ENCODE peak calls at places on chromosomes 1 and 21, in seven cellular contexts. One of them, this sample, is unnamed.

GRCh38 chr1:244210884-244211558 is 159.9 kb downstream of the ZBTB18 start:
- DNase-seq in DMS153: no peak
- DNase-seq in CD4-positive, CD25-positive, alpha-beta regulatory T cell: no peak
- DNase-seq in amygdala: no peak
- DNase-seq in GM12891: no peak
- DNase-seq in hepatic stellate cell: no peak
- DNase-seq in endothelial cell of umbilical vein: no peak
- DNase-seq in this sample: no peak

GRCh38 chr21:17796037-17796403 is 23.1 kb downstream of the C21orf91 start:
- DNase-seq in DMS153: no peak
- DNase-seq in CD4-positive, CD25-positive, alpha-beta regulatory T cell: no peak
- DNase-seq in amygdala: no peak
- DNase-seq in GM12891: no peak
- DNase-seq in hepatic stellate cell: no peak
- DNase-seq in endothelial cell of umbilical vein: no peak
- DNase-seq in this sample: no peak

GRCh38 chr1:19762175-19762779 is 37.4 kb downstream of the TMCO4 start:
- DNase-seq in DMS153: no peak
- DNase-seq in CD4-positive, CD25-positive, alpha-beta regulatory T cell: no peak
- DNase-seq in amygdala: no peak
- DNase-seq in GM12891: peak; percentile 50
- DNase-seq in hepatic stellate cell: peak; percentile 72
- DNase-seq in endothelial cell of umbilical vein: peak; percentile 50
- DNase-seq in this sample: peak; percentile 21

GRCh38 chr1:234619794-234620247 is 9.8 kb upstream of the IRF2BP2 start:
- DNase-seq in DMS153: peak; percentile 72
- DNase-seq in CD4-positive, CD25-positive, alpha-beta regulatory T cell: no peak
- DNase-seq in amygdala: no peak
- DNase-seq in GM12891: no peak
- DNase-seq in hepatic stellate cell: no peak
- DNase-seq in endothelial cell of umbilical vein: no peak
- DNase-seq in this sample: peak; percentile 94

GRCh38 chr1:77370588-77371306 is 88.9 kb downstream of the AK5 start:
- DNase-seq in DMS153: no peak
- DNase-seq in CD4-positive, CD25-positive, alpha-beta regulatory T cell: no peak
- DNase-seq in amygdala: no peak
- DNase-seq in GM12891: no peak
- DNase-seq in hepatic stellate cell: peak; percentile 42
- DNase-seq in endothelial cell of umbilical vein: no peak
- DNase-seq in this sample: no peak

GRCh38 chr1:173249349-173249748 is 42.2 kb upstream of the TNFSF4 start:
- DNase-seq in DMS153: no peak
- DNase-seq in CD4-positive, CD25-positive, alpha-beta regulatory T cell: no peak
- DNase-seq in amygdala: no peak
- DNase-seq in GM12891: no peak
- DNase-seq in hepatic stellate cell: no peak
- DNase-seq in endothelial cell of umbilical vein: no peak
- DNase-seq in this sample: no peak

GRCh38 chr1:21311016-21311415 is 20.8 kb upstream of the ECE1 start:
- DNase-seq in DMS153: no peak
- DNase-seq in CD4-positive, CD25-positive, alpha-beta regulatory T cell: no peak
- DNase-seq in amygdala: peak; percentile 73
- DNase-seq in GM12891: no peak
- DNase-seq in hepatic stellate cell: no peak
- DNase-seq in endothelial cell of umbilical vein: no peak
- DNase-seq in this sample: no peak

GRCh38 chr1:59674605-59675004 is 140.1 kb upstream of the HOOK1 start:
- DNase-seq in DMS153: peak; percentile 10
- DNase-seq in CD4-positive, CD25-positive, alpha-beta regulatory T cell: no peak
- DNase-seq in amygdala: no peak
- DNase-seq in GM12891: no peak
- DNase-seq in hepatic stellate cell: no peak
- DNase-seq in endothelial cell of umbilical vein: peak; percentile 83
- DNase-seq in this sample: peak; percentile 44

GRCh38 chr1:42340093-42340492 is 5.1 kb upstream of the FOXJ3 start:
- DNase-seq in DMS153: peak; percentile 100
- DNase-seq in CD4-positive, CD25-positive, alpha-beta regulatory T cell: no peak
- DNase-seq in amygdala: no peak
- DNase-seq in GM12891: no peak
- DNase-seq in hepatic stellate cell: no peak
- DNase-seq in endothelial cell of umbilical vein: no peak
- DNase-seq in this sample: peak; percentile 100

GRCh38 chr1:156054500-156055342 is at the start of gene LAMTOR2:
- DNase-seq in DMS153: peak; percentile 98
- DNase-seq in CD4-positive, CD25-positive, alpha-beta regulatory T cell: peak; percentile 94
- DNase-seq in amygdala: peak; percentile 98
- DNase-seq in GM12891: peak; percentile 95
- DNase-seq in hepatic stellate cell: peak; percentile 97
- DNase-seq in endothelial cell of umbilical vein: peak; percentile 98
- DNase-seq in this sample: peak; percentile 99

GRCh38 chr1:77757066-77757584 is 2.5 kb downstream of the USP33 start:
- DNase-seq in DMS153: no peak
- DNase-seq in CD4-positive, CD25-positive, alpha-beta regulatory T cell: no peak
- DNase-seq in amygdala: no peak
- DNase-seq in GM12891: no peak
- DNase-seq in hepatic stellate cell: no peak
- DNase-seq in endothelial cell of umbilical vein: no peak
- DNase-seq in this sample: no peak